ENCODE peak calls at places on chromosomes 11 and 22, in ten cellular contexts. O is naive thymus-derived CD4-positive, alpha-beta T cell; E is stomach; B is endothelial cell of umbilical vein; U is astrocyte; N is left ventricle myocardium inferior; Q is mesendoderm; H is fibroblast of lung; S is right cardiac atrium; C is psoas muscle. R is an unnamed sample.

GRCh38 chr11:46036969-46037368 is 84.3 kb downstream of the PHF21A start:
- DNase-seq in C (no peak), N (no peak), H (no peak), Q (no peak), E (no peak), U (no peak), S (no peak), B (no peak), O (no peak), R (no peak)

GRCh38 chr11:110076388-110076965 is 16.7 kb upstream of the ZC3H12C start:
- DNase-seq in S (no peak), U (no peak), Q (peak; percentile 91), C (no peak), O (no peak), N (no peak), B (no peak), H (no peak), E (no peak), R (no peak)

GRCh38 chr11:8584096-8584495 is 9.9 kb downstream of the STK33 start:
- DNase-seq in U (peak; percentile 76), O (no peak), B (no peak), S (no peak), H (peak; percentile 83), Q (no peak), C (no peak), N (no peak), E (no peak), R (no peak)

GRCh38 chr22:31040542-31041398 is 40.3 kb upstream of the SMTN start:
- DNase-seq in S (no peak), U (no peak), Q (no peak), C (no peak), H (no peak), O (no peak), B (no peak), N (no peak), E (no peak), R (no peak)

GRCh38 chr11:76495017-76495416 is 50.2 kb downstream of the EMSY start:
- DNase-seq in H (no peak), Q (no peak), O (no peak), S (no peak), U (no peak), C (no peak), E (no peak), B (no peak), N (no peak), R (no peak)

GRCh38 chr11:46071091-46071490 is 50.2 kb downstream of the PHF21A start:
- DNase-seq in E (no peak), H (no peak), B (no peak), Q (no peak), U (no peak), N (no peak), O (no peak), C (no peak), S (no peak), R (no peak)

GRCh38 chr11:64846998-64847666 is 2.7 kb upstream of the CDC42BPG start:
- DNase-seq in O (peak; percentile 91), H (peak; percentile 74), E (peak; percentile 95), B (peak; percentile 85), Q (peak; percentile 97), S (peak; percentile 95), N (peak; percentile 91), C (peak; percentile 93), U (peak; percentile 47), R (peak; percentile 93)

GRCh38 chr11:16815047-16815767 is 76.8 kb downstream of the C11orf58 start:
- DNase-seq in E (peak; percentile 40), B (no peak), S (peak; percentile 87), C (peak; percentile 74), U (no peak), N (peak; percentile 71), H (peak; percentile 21), O (no peak), Q (no peak), R (peak; percentile 67)

GRCh38 chr22:20118572-20119020 is 1.6 kb upstream of the TRMT2A start:
- DNase-seq in C (peak; percentile 3), E (no peak), S (peak; percentile 22), N (peak; percentile 5), B (no peak), O (no peak), U (no peak), Q (no peak), H (no peak), R (no peak)

GRCh38 chr11:14519692-14520085 is 497 bp downstream of the PSMA1 start:
- DNase-seq in N (no peak), C (no peak), O (no peak), U (no peak), H (peak; percentile 34), B (no peak), S (no peak), E (no peak), Q (no peak), R (no peak)

GRCh38 chr11:44718612-44719390 is 8.0 kb upstream of the TSPAN18 start:
- DNase-seq in S (no peak), N (no peak), C (no peak), O (no peak), U (no peak), Q (no peak), B (no peak), E (no peak), H (no peak), R (no peak)

DNA sequence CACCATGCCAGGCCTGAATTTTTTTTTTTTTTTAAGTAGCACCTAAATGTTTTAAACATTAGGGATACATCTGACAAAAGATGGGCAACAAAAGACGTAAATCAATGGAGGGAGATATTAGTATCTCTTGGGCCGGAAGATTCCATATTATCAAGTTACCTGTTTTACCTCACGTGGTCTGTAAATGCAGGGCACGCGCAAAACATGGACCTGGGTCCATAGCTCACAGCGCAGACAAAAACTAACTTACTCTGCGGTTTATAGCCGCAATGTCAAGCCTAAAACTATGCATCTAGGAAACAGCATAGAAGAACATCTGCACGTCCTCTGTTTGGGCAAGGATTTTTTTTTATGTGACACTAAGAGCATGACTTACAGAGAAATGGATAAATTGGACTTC is 31.5 kb upstream of the PANX2 start:
- DNase-seq in H (no peak), O (no peak), N (no peak), E (no peak), C (no peak), S (no peak), Q (no peak), U (no peak), B (no peak), R (no peak)
- H3K27ac ChIP-seq in H (no peak overlapping the region), O (no peak overlapping the region), N (no peak overlapping the region), E (no peak overlapping the region), C (no peak overlapping the region), S (no peak overlapping the region), Q (no peak overlapping the region), U (no peak overlapping the region), B (no peak overlapping the region), R (no peak overlapping the region)

GRCh38 chr22:35842519-35842913 is 124.8 kb downstream of the APOL5 start:
- DNase-seq in S (no peak), C (no peak), N (no peak), H (no peak), B (no peak), E (no peak), Q (peak; percentile 86), O (no peak), U (no peak), R (no peak)
- H3K27ac ChIP-seq in S (no peak overlapping the region), C (peak overlapping the region; percentile 85), N (peak overlapping the region; percentile 88), H (no peak overlapping the region), B (no peak overlapping the region), E (peak overlapping the region; percentile 1), Q (no peak overlapping the region), O (no peak overlapping the region), U (no peak overlapping the region), R (no peak overlapping the region)

GRCh38 chr22:23287136-23288095 is 107.1 kb downstream of the BCR start:
- DNase-seq in S (peak; percentile 34), B (no peak), E (no peak), H (no peak), N (no peak), Q (no peak), O (no peak), U (no peak), C (no peak), R (no peak)

GRCh38 chr22:23289130-23289503 is 108.8 kb downstream of the BCR start:
- DNase-seq in Q (no peak), C (no peak), B (no peak), U (no peak), E (no peak), H (no peak), S (peak; percentile 23), O (no peak), N (no peak), R (no peak)

GRCh38 chr22:23286296-23286695 is 106.0 kb downstream of the BCR start:
- DNase-seq in N (no peak), U (no peak), C (no peak), S (peak; percentile 22), Q (no peak), E (no peak), B (no peak), H (no peak), O (no peak), R (no peak)

GRCh38 chr22:23289851-23290724 is 109.8 kb downstream of the BCR start:
- DNase-seq in Q (peak; percentile 68), U (peak; percentile 12), E (peak; percentile 67), N (no peak), O (peak; percentile 45), S (peak; percentile 79), B (peak; percentile 55), C (peak; percentile 52), H (peak; percentile 23), R (peak; percentile 76)

DNA sequence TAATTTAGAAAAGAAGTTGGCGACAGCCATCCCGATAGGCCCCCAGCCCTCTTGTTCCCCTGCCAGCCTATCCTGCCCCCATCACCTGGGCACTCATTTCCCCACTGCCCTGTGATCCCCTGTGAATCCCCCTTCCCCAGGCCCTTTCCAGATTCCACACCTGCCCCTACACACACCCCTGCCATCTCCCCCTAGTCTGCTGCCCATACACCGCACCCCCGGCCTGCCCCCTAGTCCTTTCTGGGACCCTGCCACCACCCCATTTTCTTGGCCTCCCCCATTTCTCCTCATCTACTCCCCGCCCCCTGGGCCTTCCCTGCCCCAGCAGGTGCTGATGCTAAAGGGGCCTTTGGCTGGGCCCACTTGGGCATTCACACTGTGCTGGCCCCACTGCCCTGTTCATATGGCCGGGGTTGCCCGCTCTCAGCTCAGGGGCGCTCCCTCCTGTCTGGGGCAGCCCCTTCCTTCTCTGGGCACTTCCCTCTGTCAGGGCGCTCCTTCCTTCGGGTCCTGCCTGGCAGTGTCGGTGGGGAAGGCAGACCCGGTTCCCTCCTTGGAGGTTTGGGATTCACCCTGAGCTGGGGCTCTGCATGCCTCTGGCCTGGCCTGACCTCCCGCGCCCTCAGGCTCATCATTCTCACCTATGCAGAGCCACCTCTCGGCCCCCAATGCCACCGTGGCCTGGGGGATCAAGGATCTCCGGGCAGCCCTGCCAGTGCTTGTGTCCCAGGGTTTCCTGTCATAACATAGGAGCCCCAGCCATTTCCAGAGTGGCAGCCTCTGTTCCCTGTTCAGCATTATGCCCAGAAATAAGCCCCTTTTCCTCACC is 108.2 kb downstream of the BCR start:
- DNase-seq in U (no peak), C (no peak), N (no peak), O (no peak), B (no peak), S (peak; percentile 40), E (no peak), Q (no peak), H (no peak), R (no peak)
- H3K27ac ChIP-seq in U (no peak overlapping the region), C (no peak overlapping the region), N (no peak overlapping the region), O (no peak overlapping the region), B (no peak overlapping the region), S (no peak overlapping the region), E (peak overlapping the region; percentile 64), Q (no peak overlapping the region), H (no peak overlapping the region), R (peak overlapping the region; percentile 57)

DNA sequence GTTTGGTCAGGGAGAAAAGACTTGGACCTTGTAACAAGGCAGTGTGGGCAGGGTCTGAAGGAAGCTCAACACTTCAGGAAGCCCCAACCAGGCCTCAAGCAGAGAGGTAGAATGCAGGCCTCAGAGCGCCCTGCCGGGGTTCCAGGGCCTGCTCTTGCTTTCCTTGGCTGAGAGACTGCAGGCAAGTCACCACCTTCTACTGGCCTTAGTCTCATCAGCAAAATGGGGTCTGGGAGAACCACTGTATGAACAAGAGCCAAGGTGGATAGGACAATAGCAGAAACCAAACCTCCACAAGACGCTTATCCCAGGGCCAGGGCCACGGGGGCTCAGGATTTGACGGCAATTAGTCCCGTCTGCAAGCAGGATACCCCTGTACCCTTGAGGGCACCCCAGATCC is 4.8 kb downstream of the ARAP1 start:
- DNase-seq in H (no peak), C (no peak), O (no peak), U (no peak), N (no peak), B (no peak), E (no peak), S (no peak), Q (no peak), R (no peak)
- H3K27ac ChIP-seq in H (no peak overlapping the region), C (no peak overlapping the region), O (no peak overlapping the region), U (no peak overlapping the region), N (no peak overlapping the region), B (no peak overlapping the region), E (no peak overlapping the region), S (no peak overlapping the region), Q (no peak overlapping the region), R (no peak overlapping the region)

R was measured in tibial artery.